ENCODE peak calls at places on chromosomes 16 and 17, in five cellular contexts. One of them, this sample, is unnamed.

GRCh38 chr16:87350681-87351319 is 32.8 kb downstream of the FBXO31 start:
- DNase-seq in activated CD8-positive, alpha-beta T cell treated with anti-CD3 and anti-CD28 coated beads, Interleukin-2, amount 10 ng/mL, durations not matched to agents 7 days and 5 days: no peak
- DNase-seq in BE2C: peak; percentile 67
- DNase-seq in GM12891: no peak
- DNase-seq in iPS-NIHi11: no peak
- DNase-seq in this sample: peak; percentile 85

GRCh38 chr16:72604375-72604774 is 432.4 kb upstream of the PMFBP1 start:
- DNase-seq in activated CD8-positive, alpha-beta T cell treated with anti-CD3 and anti-CD28 coated beads, Interleukin-2, amount 10 ng/mL, durations not matched to agents 7 days and 5 days: no peak
- DNase-seq in BE2C: no peak
- DNase-seq in GM12891: no peak
- DNase-seq in iPS-NIHi11: no peak
- DNase-seq in this sample: no peak

GRCh38 chr16:62870554-62870953 is 834.3 kb upstream of the CDH8 start:
- DNase-seq in activated CD8-positive, alpha-beta T cell treated with anti-CD3 and anti-CD28 coated beads, Interleukin-2, amount 10 ng/mL, durations not matched to agents 7 days and 5 days: no peak
- DNase-seq in BE2C: no peak
- DNase-seq in GM12891: no peak
- DNase-seq in iPS-NIHi11: no peak
- DNase-seq in this sample: no peak

GRCh38 chr16:3358884-3359283 is 3.2 kb downstream of the OR2C1 start:
- DNase-seq in activated CD8-positive, alpha-beta T cell treated with anti-CD3 and anti-CD28 coated beads, Interleukin-2, amount 10 ng/mL, durations not matched to agents 7 days and 5 days: no peak
- DNase-seq in BE2C: no peak
- DNase-seq in GM12891: no peak
- DNase-seq in iPS-NIHi11: no peak
- DNase-seq in this sample: no peak

GRCh38 chr17:42047343-42047742 is 3.1 kb downstream of the C17orf113 start:
- DNase-seq in activated CD8-positive, alpha-beta T cell treated with anti-CD3 and anti-CD28 coated beads, Interleukin-2, amount 10 ng/mL, durations not matched to agents 7 days and 5 days: no peak
- DNase-seq in BE2C: no peak
- DNase-seq in GM12891: no peak
- DNase-seq in iPS-NIHi11: no peak
- DNase-seq in this sample: no peak

GRCh38 chr17:83201206-83202001 is 122.0 kb downstream of the METRNL start:
- DNase-seq in activated CD8-positive, alpha-beta T cell treated with anti-CD3 and anti-CD28 coated beads, Interleukin-2, amount 10 ng/mL, durations not matched to agents 7 days and 5 days: no peak
- DNase-seq in BE2C: peak; percentile 2
- DNase-seq in GM12891: no peak
- DNase-seq in iPS-NIHi11: no peak
- DNase-seq in this sample: no peak

GRCh38 chr17:65797809-65798208 is 236.4 kb upstream of the AXIN2 start:
- DNase-seq in activated CD8-positive, alpha-beta T cell treated with anti-CD3 and anti-CD28 coated beads, Interleukin-2, amount 10 ng/mL, durations not matched to agents 7 days and 5 days: no peak
- DNase-seq in BE2C: peak; percentile 23
- DNase-seq in GM12891: no peak
- DNase-seq in iPS-NIHi11: peak; percentile 62
- DNase-seq in this sample: peak; percentile 8

GRCh38 chr16:81487301-81487720 is 42.7 kb downstream of the CMIP start:
- DNase-seq in activated CD8-positive, alpha-beta T cell treated with anti-CD3 and anti-CD28 coated beads, Interleukin-2, amount 10 ng/mL, durations not matched to agents 7 days and 5 days: peak; percentile 29
- DNase-seq in BE2C: no peak
- DNase-seq in GM12891: no peak
- DNase-seq in iPS-NIHi11: no peak
- DNase-seq in this sample: no peak

GRCh38 chr17:62668091-62668804 is 40.8 kb downstream of the MRC2 start:
- DNase-seq in activated CD8-positive, alpha-beta T cell treated with anti-CD3 and anti-CD28 coated beads, Interleukin-2, amount 10 ng/mL, durations not matched to agents 7 days and 5 days: no peak
- DNase-seq in BE2C: peak; percentile 88
- DNase-seq in GM12891: no peak
- DNase-seq in iPS-NIHi11: no peak
- DNase-seq in this sample: peak; percentile 85

GRCh38 chr17:57666198-57666870 is 78.8 kb downstream of the CCDC182 start:
- DNase-seq in activated CD8-positive, alpha-beta T cell treated with anti-CD3 and anti-CD28 coated beads, Interleukin-2, amount 10 ng/mL, durations not matched to agents 7 days and 5 days: no peak
- DNase-seq in BE2C: no peak
- DNase-seq in GM12891: no peak
- DNase-seq in iPS-NIHi11: no peak
- DNase-seq in this sample: no peak

GRCh38 chr16:50360033-50360778 is 8.6 kb downstream of the BRD7 start:
- DNase-seq in activated CD8-positive, alpha-beta T cell treated with anti-CD3 and anti-CD28 coated beads, Interleukin-2, amount 10 ng/mL, durations not matched to agents 7 days and 5 days: no peak
- DNase-seq in BE2C: no peak
- DNase-seq in GM12891: no peak
- DNase-seq in iPS-NIHi11: no peak
- DNase-seq in this sample: no peak

GRCh38 chr17:46883871-46884270 is 32.5 kb downstream of the WNT9B start:
- DNase-seq in activated CD8-positive, alpha-beta T cell treated with anti-CD3 and anti-CD28 coated beads, Interleukin-2, amount 10 ng/mL, durations not matched to agents 7 days and 5 days: no peak
- DNase-seq in BE2C: no peak
- DNase-seq in GM12891: no peak
- DNase-seq in iPS-NIHi11: no peak
- DNase-seq in this sample: no peak

GRCh38 chr17:57877803-57878202 is 28.0 kb upstream of the MRPS23 start:
- DNase-seq in activated CD8-positive, alpha-beta T cell treated with anti-CD3 and anti-CD28 coated beads, Interleukin-2, amount 10 ng/mL, durations not matched to agents 7 days and 5 days: no peak
- DNase-seq in BE2C: no peak
- DNase-seq in GM12891: no peak
- DNase-seq in iPS-NIHi11: no peak
- DNase-seq in this sample: no peak

GRCh38 chr17:70483624-70484023 is 314.3 kb downstream of the KCNJ2 start:
- DNase-seq in activated CD8-positive, alpha-beta T cell treated with anti-CD3 and anti-CD28 coated beads, Interleukin-2, amount 10 ng/mL, durations not matched to agents 7 days and 5 days: no peak
- DNase-seq in BE2C: no peak
- DNase-seq in GM12891: no peak
- DNase-seq in iPS-NIHi11: no peak
- DNase-seq in this sample: no peak

This sample was measured in SK-N-SH.